ENCODE peak calls at places on chromosomes 13 and 19, in five cellular contexts. One of them, this sample, is unnamed.
A peak's percentile ranks its signal among the peaks of the same experiment; 100 is the strongest.

GRCh38 chr19:20247016-20247683 is 80.1 kb downstream of the ZNF486 start:
- DNase-seq in K562: no peak
- DNase-seq in HepG2: no peak
- DNase-seq in HCT116: no peak
- DNase-seq in GM12878: no peak
- DNase-seq in this sample: peak; percentile 62

GRCh38 chr13:89969996-89970709 is 1377.3 kb upstream of the MIR17HG start:
- DNase-seq in GM12878: no peak
- DNase-seq in HCT116: no peak
- DNase-seq in K562: no peak
- DNase-seq in HepG2: no peak
- DNase-seq in this sample: no peak

GRCh38 chr13:100440756-100441421 is 147.7 kb downstream of the GGACT start:
- DNase-seq in HepG2: peak; percentile 41
- DNase-seq in HCT116: no peak
- DNase-seq in K562: no peak
- DNase-seq in GM12878: no peak
- DNase-seq in this sample: no peak

GRCh38 chr19:2168619-2169424 is 5.1 kb downstream of the DOT1L start:
- DNase-seq in HepG2: peak; percentile 99
- DNase-seq in HCT116: peak; percentile 98
- DNase-seq in K562: peak; percentile 74
- DNase-seq in GM12878: peak; percentile 92
- DNase-seq in this sample: no peak

GRCh38 chr19:32022946-32023832 is 322.2 kb upstream of the ZNF507 start:
- DNase-seq in K562: no peak
- DNase-seq in HCT116: no peak
- DNase-seq in HepG2: peak; percentile 18
- DNase-seq in GM12878: no peak
- DNase-seq in this sample: no peak

GRCh38 chr19:39997595-39998216 is 846 bp downstream of the ZNF546 start:
- DNase-seq in HCT116: no peak
- DNase-seq in HepG2: peak; percentile 12
- DNase-seq in GM12878: no peak
- DNase-seq in K562: no peak
- DNase-seq in this sample: no peak

GRCh38 chr13:112905990-112906641 is 62.9 kb upstream of the MCF2L start:
- DNase-seq in GM12878: no peak
- DNase-seq in K562: no peak
- DNase-seq in HCT116: no peak
- DNase-seq in HepG2: peak; percentile 66
- DNase-seq in this sample: peak; percentile 92

GRCh38 chr19:54429176-54429495 is 13.9 kb downstream of the TTYH1 start:
- DNase-seq in K562: no peak
- DNase-seq in HCT116: no peak
- DNase-seq in HepG2: no peak
- DNase-seq in GM12878: no peak
- DNase-seq in this sample: no peak

GRCh38 chr19:34577056-34577455 is 95.5 kb downstream of the WTIP start:
- DNase-seq in GM12878: no peak
- DNase-seq in HCT116: no peak
- DNase-seq in HepG2: no peak
- DNase-seq in K562: no peak
- DNase-seq in this sample: no peak

GRCh38 chr13:113558461-113558860 is 26.1 kb upstream of the TFDP1 start:
- DNase-seq in K562: no peak
- DNase-seq in GM12878: no peak
- DNase-seq in HepG2: no peak
- DNase-seq in HCT116: no peak
- DNase-seq in this sample: no peak

GRCh38 chr19:51564791-51565190 is 6.3 kb upstream of the ZNF175 start:
- DNase-seq in K562: peak; percentile 43
- DNase-seq in HCT116: no peak
- DNase-seq in HepG2: no peak
- DNase-seq in GM12878: no peak
- DNase-seq in this sample: peak; percentile 0

GRCh38 chr19:2294377-2295335 is 12.7 kb upstream of the PEAK3 start:
- DNase-seq in HCT116: no peak
- DNase-seq in GM12878: no peak
- DNase-seq in K562: no peak
- DNase-seq in HepG2: no peak
- DNase-seq in this sample: no peak

GRCh38 chr19:1896508-1896907 is 8.7 kb upstream of the ADAT3 start:
- DNase-seq in K562: no peak
- DNase-seq in GM12878: no peak
- DNase-seq in HCT116: no peak
- DNase-seq in HepG2: no peak
- DNase-seq in this sample: no peak

GRCh38 chr19:45477713-45478453 is 10.1 kb downstream of the FOSB start:
- DNase-seq in HCT116: no peak
- DNase-seq in HepG2: no peak
- DNase-seq in K562: no peak
- DNase-seq in GM12878: no peak
- DNase-seq in this sample: no peak
- TF ChIP-seq ZNF274 in HCT116: no peak
- TF ChIP-seq ZNF274 in HepG2: no peak
- TF ChIP-seq ZNF274 in K562: no peak
- TF ChIP-seq ZNF274 in GM12878: no peak
- TF ChIP-seq ZNF274 in this sample: no peak

GRCh38 chr13:106499905-106500304 is 35.6 kb downstream of the EFNB2 start:
- DNase-seq in HCT116: no peak
- DNase-seq in GM12878: peak; percentile 15
- DNase-seq in K562: no peak
- DNase-seq in HepG2: no peak
- DNase-seq in this sample: no peak
- H3K9ac ChIP-seq in HCT116: no peak overlapping the region
- H3K9ac ChIP-seq in GM12878: no peak overlapping the region
- H3K9ac ChIP-seq in K562: no peak overlapping the region
- H3K9ac ChIP-seq in HepG2: no peak overlapping the region
- H3K9ac ChIP-seq in this sample: no peak overlapping the region

GRCh38 chr19:4369888-4370260 is 26.5 kb downstream of the MPND start:
- DNase-seq in HCT116: no peak
- DNase-seq in GM12878: no peak
- DNase-seq in K562: no peak
- DNase-seq in HepG2: no peak
- DNase-seq in this sample: no peak
- TF ChIP-seq YY1 in HCT116: no peak
- TF ChIP-seq YY1 in GM12878: peak; percentile 72
- TF ChIP-seq YY1 in K562: no peak
- TF ChIP-seq YY1 in HepG2: no peak
- TF ChIP-seq YY1 in this sample: no peak

DNA sequence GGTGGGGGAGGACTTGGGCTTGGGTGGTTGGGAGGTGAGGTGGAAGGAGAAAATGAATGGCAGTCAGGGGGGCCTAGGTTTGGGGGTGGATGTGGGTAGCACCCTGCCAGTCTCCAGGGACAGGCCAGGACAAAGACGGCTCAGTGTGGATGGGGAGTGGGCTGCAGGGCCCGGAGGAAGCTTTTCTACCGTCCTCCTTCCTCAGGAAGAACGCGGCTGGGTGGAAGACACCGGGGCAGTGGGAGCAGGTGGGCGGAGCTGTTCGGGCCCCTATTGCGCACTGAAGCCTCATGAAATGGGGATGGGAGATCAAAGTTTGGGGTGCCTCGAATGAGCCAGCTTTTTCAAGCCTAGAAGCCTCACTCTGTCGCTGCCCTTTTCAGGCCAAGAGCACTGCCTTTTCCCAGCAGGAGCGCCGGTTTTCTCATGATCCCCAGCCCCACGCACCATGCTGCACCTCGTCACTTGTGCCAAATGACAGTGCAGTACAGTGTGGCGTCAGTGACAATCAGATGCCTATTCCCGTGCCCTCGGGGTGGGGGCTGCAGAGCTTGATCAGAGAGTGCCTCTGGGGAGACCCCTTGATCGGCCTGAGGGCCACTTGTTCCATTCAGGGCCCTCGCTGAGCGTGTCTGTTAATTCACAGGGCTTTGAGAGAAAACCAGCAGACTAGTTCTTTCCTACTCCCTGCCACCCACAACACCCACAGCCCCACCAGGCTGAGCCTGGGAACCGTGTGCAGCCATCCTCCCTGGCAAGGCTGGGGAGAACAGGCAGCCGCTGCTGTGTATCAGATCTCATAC is 1.5 kb downstream of the CALM3 start:
- DNase-seq in GM12878: no peak
- DNase-seq in HepG2: no peak
- DNase-seq in K562: peak; percentile 26
- DNase-seq in HCT116: no peak
- DNase-seq in this sample: no peak
- TF ChIP-seq ZNF274 in GM12878: no peak
- TF ChIP-seq ZNF274 in HepG2: peak; percentile 77
- TF ChIP-seq ZNF274 in K562: no peak
- TF ChIP-seq ZNF274 in HCT116: no peak
- TF ChIP-seq ZNF274 in this sample: no peak

GRCh38 chr19:10285393-10285792 is 1.4 kb upstream of the ICAM4 start:
- DNase-seq in HepG2: no peak
- DNase-seq in GM12878: no peak
- DNase-seq in K562: no peak
- DNase-seq in HCT116: no peak
- DNase-seq in this sample: no peak

GRCh38 chr19:10289167-10289835 is 451 bp upstream of the ICAM5 start:
- DNase-seq in GM12878: no peak
- DNase-seq in HCT116: peak; percentile 77
- DNase-seq in K562: peak; percentile 67
- DNase-seq in HepG2: peak; percentile 53
- DNase-seq in this sample: no peak

GRCh38 chr19:10288662-10289166 is 1.0 kb upstream of the ICAM5 start:
- DNase-seq in K562: peak; percentile 89
- DNase-seq in HepG2: peak; percentile 77
- DNase-seq in HCT116: peak; percentile 74
- DNase-seq in GM12878: no peak
- DNase-seq in this sample: no peak

GRCh38 chr19:10284641-10285278 is 2.0 kb upstream of the ICAM4 start:
- DNase-seq in GM12878: no peak
- DNase-seq in HepG2: no peak
- DNase-seq in HCT116: no peak
- DNase-seq in K562: no peak
- DNase-seq in this sample: no peak

DNA sequence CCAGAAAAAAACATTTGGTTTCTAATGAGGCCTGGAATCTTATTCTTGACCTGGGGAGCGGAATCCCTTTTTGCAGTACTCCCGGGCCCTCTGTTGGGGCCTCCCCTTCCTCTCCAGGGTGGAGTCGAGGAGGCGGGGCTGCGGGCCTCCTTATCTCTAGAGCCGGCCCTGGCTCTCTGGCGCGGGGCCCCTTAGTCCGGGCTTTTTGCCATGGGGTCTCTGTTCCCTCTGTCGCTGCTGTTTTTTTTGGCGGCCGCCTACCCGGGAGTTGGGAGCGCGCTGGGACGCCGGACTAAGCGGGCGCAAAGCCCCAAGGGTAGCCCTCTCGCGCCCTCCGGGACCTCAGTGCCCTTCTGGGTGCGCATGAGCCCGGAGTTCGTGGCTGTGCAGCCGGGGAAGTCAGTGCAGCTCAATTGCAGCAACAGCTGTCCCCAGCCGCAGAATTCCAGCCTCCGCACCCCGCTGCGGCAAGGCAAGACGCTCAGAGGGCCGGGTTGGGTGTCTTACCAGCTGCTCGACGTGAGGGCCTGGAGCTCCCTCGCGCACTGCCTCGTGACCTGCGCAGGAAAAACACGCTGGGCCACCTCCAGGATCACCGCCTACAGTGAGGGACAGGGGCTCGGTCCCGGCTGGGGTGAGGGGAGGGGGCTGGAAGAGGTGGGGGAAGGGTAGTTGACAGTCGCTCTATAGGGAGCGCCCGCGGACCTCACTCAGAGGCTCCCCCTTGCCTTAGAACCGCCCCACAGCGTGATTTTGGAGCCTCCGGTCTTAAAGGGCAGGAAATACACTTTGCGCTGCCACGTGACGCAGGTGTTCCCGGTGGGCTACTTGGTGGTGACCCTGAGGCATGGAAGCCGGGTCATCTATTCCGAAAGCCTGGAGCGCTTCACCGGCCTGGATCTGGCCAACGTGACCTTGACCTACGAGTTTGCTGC is at the start of gene ICAM4:
- DNase-seq in K562: peak; percentile 83
- DNase-seq in HCT116: no peak
- DNase-seq in GM12878: no peak
- DNase-seq in HepG2: peak; percentile 63
- DNase-seq in this sample: no peak
- H3K9ac ChIP-seq in K562: peak within 1 kb of the TSS; percentile 91
- H3K9ac ChIP-seq in HCT116: no peak within 1 kb of the TSS
- H3K9ac ChIP-seq in GM12878: peak within 1 kb of the TSS; percentile 29
- H3K9ac ChIP-seq in HepG2: peak within 1 kb of the TSS; percentile 18
- H3K9ac ChIP-seq in this sample: peak within 1 kb of the TSS; percentile 78